ENCODE peak calls at places on chromosome 11, in four cellular contexts. Z, E, P and S are unnamed samples.
A peak's percentile ranks its signal among the peaks of the same experiment; 100 is the strongest.

GRCh38 chr11:126378763-126379162 is 23.3 kb downstream of the ST3GAL4 start:
- DNase-seq in Z (no peak), E (no peak), P (peak; percentile 57), S (no peak)

GRCh38 chr11:102341844-102342318 is 5.1 kb upstream of the BIRC2 start:
- DNase-seq in Z (peak; percentile 81), E (peak; percentile 75), P (peak; percentile 87), S (peak; percentile 93)

GRCh38 chr11:116901211-116901610 is 63.8 kb upstream of the APOA1 start:
- DNase-seq in Z (no peak), E (no peak), P (no peak), S (no peak)

GRCh38 chr11:92740251-92740650 is 229.2 kb upstream of the MTNR1B start:
- DNase-seq in Z (no peak), E (no peak), P (no peak), S (peak; percentile 2)

GRCh38 chr11:33160147-33160546 is 1.1 kb downstream of the CSTF3 start:
- DNase-seq in Z (no peak), E (no peak), P (peak; percentile 62), S (peak; percentile 70)

GRCh38 chr11:82718307-82718706 is 15.4 kb downstream of the FAM181B start:
- DNase-seq in Z (peak; percentile 57), E (peak; percentile 54), P (peak; percentile 49), S (peak; percentile 63)

GRCh38 chr11:11946878-11947277 is 61.5 kb downstream of the DKK3 start:
- DNase-seq in Z (no peak), E (no peak), P (no peak), S (no peak)

GRCh38 chr11:13862845-13863392 is 99.6 kb upstream of the SPON1 start:
- DNase-seq in Z (no peak), E (no peak), P (no peak), S (no peak)

GRCh38 chr11:20032577-20033265 is 127.6 kb downstream of the DBX1 start:
- DNase-seq in Z (no peak), E (no peak), P (no peak), S (no peak)

GRCh38 chr11:72848846-72849466 is 34.7 kb downstream of the ATG16L2 start:
- DNase-seq in Z (no peak), E (peak; percentile 57), P (peak; percentile 60), S (peak; percentile 56)

GRCh38 chr11:97389270-97389669 is 999.5 kb downstream of the JRKL start:
- DNase-seq in Z (no peak), E (no peak), P (no peak), S (no peak)

GRCh38 chr11:125429174-125429707 is 66.8 kb downstream of the FEZ1 start:
- DNase-seq in Z (peak; percentile 57), E (peak; percentile 90), P (peak; percentile 55), S (peak; percentile 85)

GRCh38 chr11:67117667-67118058 is 1.4 kb upstream of the KDM2A start:
- DNase-seq in Z (no peak), E (peak; percentile 66), P (no peak), S (peak; percentile 47)

GRCh38 chr11:67119577-67120391 is 721 bp downstream of the KDM2A start:
- DNase-seq in Z (peak; percentile 11), E (peak; percentile 54), P (no peak), S (peak; percentile 41)

GRCh38 chr11:67120456-67120855 is 1.4 kb downstream of the KDM2A start:
- DNase-seq in Z (no peak), E (no peak), P (no peak), S (no peak)

GRCh38 chr11:67118059-67118766 is 850 bp upstream of the KDM2A start:
- DNase-seq in Z (no peak), E (peak; percentile 84), P (no peak), S (peak; percentile 57)

DNA sequence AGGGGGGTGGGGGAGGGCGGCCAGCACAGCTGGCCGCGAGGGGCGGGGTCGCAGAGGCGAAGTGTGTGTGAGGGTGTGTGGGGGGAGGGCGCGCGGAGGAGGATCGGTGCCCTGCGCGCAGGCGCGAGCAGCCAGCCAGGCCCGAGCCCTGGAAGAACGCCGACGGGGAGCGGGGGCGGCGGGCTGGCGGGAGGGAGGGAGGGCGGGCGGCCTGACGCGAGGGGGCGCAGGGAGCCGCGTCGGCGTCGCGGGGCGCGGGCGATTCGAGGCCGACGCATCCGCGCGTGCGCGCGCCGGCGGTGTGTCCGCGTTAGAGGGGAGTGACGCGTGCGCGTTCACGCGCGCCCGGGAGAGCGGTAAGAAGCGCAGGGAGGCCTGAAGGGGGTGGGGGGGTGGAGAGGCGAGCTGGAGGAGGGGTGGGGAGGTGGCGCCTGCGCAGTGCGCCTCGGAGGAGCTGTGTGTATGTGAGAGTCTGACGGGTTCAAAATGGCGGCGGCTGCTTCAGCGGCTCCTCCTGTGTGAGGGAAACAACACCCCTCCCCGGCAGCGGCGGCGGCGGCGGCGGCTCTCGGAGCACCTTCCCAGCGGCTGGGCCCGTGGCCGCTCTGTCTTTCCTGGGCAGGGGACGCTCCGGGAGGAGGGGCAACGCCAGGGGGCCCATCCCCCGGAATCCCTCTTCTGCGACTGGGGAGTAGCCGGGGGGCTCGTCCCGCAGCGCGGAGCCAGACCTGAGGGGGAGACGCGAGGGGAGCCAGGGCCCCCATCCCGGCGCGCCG is at the start of gene KDM2A:
- DNase-seq in Z (peak; percentile 99), E (peak; percentile 92), P (peak; percentile 99), S (peak; percentile 99)
- H4K8ac ChIP-seq in Z (no peak within 1 kb of the TSS), E (peak within 1 kb of the TSS; percentile 93), P (peak within 1 kb of the TSS; percentile 98), S (peak within 1 kb of the TSS; percentile 96)

GRCh38 chr11:45468265-45468856 is 182.2 kb upstream of the SYT13 start:
- DNase-seq in Z (no peak), E (peak; percentile 49), P (peak; percentile 4), S (peak; percentile 55)
- H2BK15ac ChIP-seq in Z (no peak overlapping the region), E (no peak overlapping the region), P (no peak overlapping the region), S (no peak overlapping the region)

GRCh38 chr11:107017104-107017432 is 1.2 kb downstream of the GUCY1A2 start:
- DNase-seq in Z (no peak), E (no peak), P (no peak), S (no peak)
- H4K8ac ChIP-seq in Z (no peak overlapping the region), E (no peak overlapping the region), P (no peak overlapping the region), S (no peak overlapping the region)

GRCh38 chr11:81548123-81548522 is 1185.5 kb downstream of the FAM181B start:
- DNase-seq in Z (no peak), E (no peak), P (no peak), S (no peak)
- H2BK15ac ChIP-seq in Z (no peak overlapping the region), E (no peak overlapping the region), P (no peak overlapping the region), S (no peak overlapping the region)

DNA sequence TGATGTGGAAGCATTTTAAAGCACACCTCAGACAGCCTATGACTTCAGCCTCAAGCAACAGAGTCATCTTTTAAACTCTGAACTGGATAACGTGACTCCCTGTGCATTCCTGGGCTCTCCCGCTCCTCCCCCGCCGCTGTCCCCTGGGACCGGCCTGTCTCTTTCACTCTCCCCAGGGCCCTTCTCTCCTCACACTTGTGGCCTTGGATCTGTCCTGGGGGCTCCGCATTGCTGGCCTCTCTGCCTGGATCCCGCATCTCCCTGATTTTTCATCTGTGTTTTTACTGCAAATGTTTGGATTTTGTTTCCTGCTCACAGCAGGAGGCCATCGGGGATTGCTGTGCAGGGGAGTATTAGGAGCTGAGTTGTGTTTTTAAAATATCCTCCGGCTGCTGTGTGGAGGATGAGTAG is 15.4 kb downstream of the C11orf24 start:
- DNase-seq in Z (no peak), E (no peak), P (peak; percentile 45), S (no peak)
- H4K8ac ChIP-seq in Z (no peak overlapping the region), E (no peak overlapping the region), P (peak overlapping the region; percentile 6), S (no peak overlapping the region)

GRCh38 chr11:65489706-65490310 is 9.0 kb upstream of the MALAT1 start:
- DNase-seq in Z (no peak), E (no peak), P (no peak), S (peak; percentile 71)
- H2BK15ac ChIP-seq in Z (peak overlapping the region; percentile 99), E (peak overlapping the region; percentile 84), P (peak overlapping the region; percentile 87), S (no peak overlapping the region)

GRCh38 chr11:84922212-84922805 is 704.8 kb downstream of the DLG2 start:
- DNase-seq in Z (no peak), E (no peak), P (no peak), S (peak; percentile 28)

GRCh38 chr11:84923489-84923888 is 703.7 kb downstream of the DLG2 start:
- DNase-seq in Z (no peak), E (no peak), P (no peak), S (no peak)

GRCh38 chr11:84922836-84923235 is 704.3 kb downstream of the DLG2 start:
- DNase-seq in Z (no peak), E (no peak), P (no peak), S (peak; percentile 21)

GRCh38 chr11:84924290-84924689 is 702.9 kb downstream of the DLG2 start:
- DNase-seq in Z (no peak), E (no peak), P (no peak), S (no peak)
- H4K8ac ChIP-seq in Z (no peak overlapping the region), E (no peak overlapping the region), P (no peak overlapping the region), S (no peak overlapping the region)

GRCh38 chr11:61754534-61755482 is 2.4 kb downstream of the MYRF start:
- DNase-seq in Z (no peak), E (no peak), P (peak; percentile 54), S (peak; percentile 88)
- H2BK15ac ChIP-seq in Z (peak overlapping the region; percentile 97), E (peak overlapping the region; percentile 99), P (no peak overlapping the region), S (no peak overlapping the region)